ENCODE peak calls at places on chromosomes 13 and 19, in six cellular contexts. One of them, this sample, is unnamed.

GRCh38 chr19:10420444-10421239 is at the start of gene PDE4A:
- DNase-seq in activated CD4-positive, alpha-beta T cell treated with anti-CD3 and anti-CD28 coated beads, Interleukin-2, amount 50 U/mL, for 1 hour: peak
- DNase-seq in cardiac muscle cell: peak
- DNase-seq in astrocyte of the cerebellum: no peak
- DNase-seq in epithelial cell of esophagus: peak
- DNase-seq in sciatic nerve: no peak
- DNase-seq in this sample: peak

GRCh38 chr19:23075031-23075733 is 41.6 kb upstream of the ZNF730 start:
- DNase-seq in cardiac muscle cell: peak
- DNase-seq in epithelial cell of esophagus: peak
- DNase-seq in sciatic nerve: peak
- DNase-seq in activated CD4-positive, alpha-beta T cell treated with anti-CD3 and anti-CD28 coated beads, Interleukin-2, amount 50 U/mL, for 1 hour: no peak
- DNase-seq in astrocyte of the cerebellum: peak
- DNase-seq in this sample: peak

GRCh38 chr13:96991072-96991471 is 3.2 kb downstream of the OXGR1 start:
- DNase-seq in activated CD4-positive, alpha-beta T cell treated with anti-CD3 and anti-CD28 coated beads, Interleukin-2, amount 50 U/mL, for 1 hour: no peak
- DNase-seq in cardiac muscle cell: no peak
- DNase-seq in astrocyte of the cerebellum: no peak
- DNase-seq in sciatic nerve: no peak
- DNase-seq in epithelial cell of esophagus: peak
- DNase-seq in this sample: no peak

GRCh38 chr13:114275309-114275708 is 6.1 kb upstream of the UPF3A start:
- DNase-seq in cardiac muscle cell: no peak
- DNase-seq in astrocyte of the cerebellum: no peak
- DNase-seq in epithelial cell of esophagus: no peak
- DNase-seq in activated CD4-positive, alpha-beta T cell treated with anti-CD3 and anti-CD28 coated beads, Interleukin-2, amount 50 U/mL, for 1 hour: no peak
- DNase-seq in sciatic nerve: no peak
- DNase-seq in this sample: no peak

GRCh38 chr13:23470706-23471610 is 37.5 kb upstream of the SACS start:
- DNase-seq in sciatic nerve: no peak
- DNase-seq in astrocyte of the cerebellum: no peak
- DNase-seq in cardiac muscle cell: no peak
- DNase-seq in activated CD4-positive, alpha-beta T cell treated with anti-CD3 and anti-CD28 coated beads, Interleukin-2, amount 50 U/mL, for 1 hour: no peak
- DNase-seq in epithelial cell of esophagus: no peak
- DNase-seq in this sample: no peak

GRCh38 chr19:11384778-11385129 is 640 bp upstream of the EPOR start:
- DNase-seq in astrocyte of the cerebellum: no peak
- DNase-seq in activated CD4-positive, alpha-beta T cell treated with anti-CD3 and anti-CD28 coated beads, Interleukin-2, amount 50 U/mL, for 1 hour: no peak
- DNase-seq in sciatic nerve: no peak
- DNase-seq in cardiac muscle cell: no peak
- DNase-seq in epithelial cell of esophagus: no peak
- DNase-seq in this sample: no peak

GRCh38 chr13:113798200-113798811 is 39.3 kb downstream of the TMEM255B start:
- DNase-seq in cardiac muscle cell: no peak
- DNase-seq in sciatic nerve: no peak
- DNase-seq in astrocyte of the cerebellum: no peak
- DNase-seq in epithelial cell of esophagus: no peak
- DNase-seq in activated CD4-positive, alpha-beta T cell treated with anti-CD3 and anti-CD28 coated beads, Interleukin-2, amount 50 U/mL, for 1 hour: no peak
- DNase-seq in this sample: no peak

GRCh38 chr19:29694166-29694565 is 20.9 kb downstream of the C19orf12 start:
- DNase-seq in activated CD4-positive, alpha-beta T cell treated with anti-CD3 and anti-CD28 coated beads, Interleukin-2, amount 50 U/mL, for 1 hour: no peak
- DNase-seq in cardiac muscle cell: no peak
- DNase-seq in astrocyte of the cerebellum: no peak
- DNase-seq in epithelial cell of esophagus: no peak
- DNase-seq in sciatic nerve: no peak
- DNase-seq in this sample: no peak

GRCh38 chr13:59358014-59358413 is 805.7 kb downstream of the DIAPH3 start:
- DNase-seq in cardiac muscle cell: no peak
- DNase-seq in astrocyte of the cerebellum: peak
- DNase-seq in epithelial cell of esophagus: no peak
- DNase-seq in sciatic nerve: no peak
- DNase-seq in activated CD4-positive, alpha-beta T cell treated with anti-CD3 and anti-CD28 coated beads, Interleukin-2, amount 50 U/mL, for 1 hour: no peak
- DNase-seq in this sample: no peak

GRCh38 chr13:18991054-18991453 is 190.6 kb downstream of the TUBA3C start:
- DNase-seq in activated CD4-positive, alpha-beta T cell treated with anti-CD3 and anti-CD28 coated beads, Interleukin-2, amount 50 U/mL, for 1 hour: no peak
- DNase-seq in cardiac muscle cell: no peak
- DNase-seq in sciatic nerve: no peak
- DNase-seq in epithelial cell of esophagus: peak
- DNase-seq in astrocyte of the cerebellum: no peak
- DNase-seq in this sample: no peak

GRCh38 chr19:3695124-3695733 is 5.0 kb downstream of the PIP5K1C start:
- DNase-seq in activated CD4-positive, alpha-beta T cell treated with anti-CD3 and anti-CD28 coated beads, Interleukin-2, amount 50 U/mL, for 1 hour: no peak
- DNase-seq in sciatic nerve: no peak
- DNase-seq in cardiac muscle cell: no peak
- DNase-seq in epithelial cell of esophagus: no peak
- DNase-seq in astrocyte of the cerebellum: no peak
- DNase-seq in this sample: no peak

GRCh38 chr13:28558126-28558525 is 63.2 kb upstream of the FLT1 start:
- DNase-seq in sciatic nerve: no peak
- DNase-seq in activated CD4-positive, alpha-beta T cell treated with anti-CD3 and anti-CD28 coated beads, Interleukin-2, amount 50 U/mL, for 1 hour: no peak
- DNase-seq in epithelial cell of esophagus: peak
- DNase-seq in astrocyte of the cerebellum: peak
- DNase-seq in cardiac muscle cell: no peak
- DNase-seq in this sample: no peak

GRCh38 chr13:98103942-98104880 is 38.7 kb upstream of the FARP1 start:
- DNase-seq in cardiac muscle cell: no peak
- DNase-seq in astrocyte of the cerebellum: no peak
- DNase-seq in epithelial cell of esophagus: peak
- DNase-seq in activated CD4-positive, alpha-beta T cell treated with anti-CD3 and anti-CD28 coated beads, Interleukin-2, amount 50 U/mL, for 1 hour: no peak
- DNase-seq in sciatic nerve: no peak
- DNase-seq in this sample: no peak

GRCh38 chr19:45668342-45668871 is 386 bp downstream of the GIPR start:
- DNase-seq in cardiac muscle cell: no peak
- DNase-seq in sciatic nerve: no peak
- DNase-seq in astrocyte of the cerebellum: no peak
- DNase-seq in epithelial cell of esophagus: no peak
- DNase-seq in activated CD4-positive, alpha-beta T cell treated with anti-CD3 and anti-CD28 coated beads, Interleukin-2, amount 50 U/mL, for 1 hour: no peak
- DNase-seq in this sample: no peak

GRCh38 chr13:108155185-108156106 is 59.9 kb downstream of the LIG4 start:
- DNase-seq in epithelial cell of esophagus: peak
- DNase-seq in cardiac muscle cell: peak
- DNase-seq in sciatic nerve: peak
- DNase-seq in astrocyte of the cerebellum: peak
- DNase-seq in activated CD4-positive, alpha-beta T cell treated with anti-CD3 and anti-CD28 coated beads, Interleukin-2, amount 50 U/mL, for 1 hour: peak
- DNase-seq in this sample: peak

This sample was measured in D341Med.